ENCODE peak calls at places on chromosomes 3 and 15, in five cellular contexts. A is esophagus squamous epithelium, D is GM12865, V is choroid plexus epithelial cell, P is IMR-90. I is an unnamed sample.

GRCh38 chr15:24966364-24967103 is 11.7 kb downstream of the SNRPN start:
- DNase-seq in D (no peak), A (no peak), P (no peak), V (no peak), I (peak; percentile 75)

GRCh38 chr3:150721285-150722130 is 17.8 kb upstream of the ERICH6 start:
- DNase-seq in D (peak; percentile 78), V (peak; percentile 83), A (no peak), P (peak; percentile 70), I (peak; percentile 69)

GRCh38 chr3:179321585-179322322 is 1.1 kb upstream of the ZNF639 start:
- DNase-seq in A (no peak), P (peak; percentile 63), V (peak; percentile 77), D (peak; percentile 41), I (peak; percentile 38)

GRCh38 chr15:71116366-71116765 is 1.1 kb downstream of the THSD4 start:
- DNase-seq in V (no peak), P (peak; percentile 38), A (no peak), D (no peak), I (no peak)

GRCh38 chr3:15063656-15064286 is 1.3 kb downstream of the MRPS25 start:
- DNase-seq in D (peak; percentile 13), P (no peak), V (no peak), A (no peak), I (no peak)

GRCh38 chr15:74787251-74788041 is 5.6 kb downstream of the CSK start:
- DNase-seq in A (peak; percentile 70), D (peak; percentile 97), V (peak; percentile 92), P (peak; percentile 71), I (peak; percentile 58)

GRCh38 chr3:1082024-1082633 is 10.7 kb upstream of the CNTN6 start:
- DNase-seq in V (peak; percentile 71), D (peak; percentile 50), P (peak; percentile 15), A (no peak), I (peak; percentile 32)

GRCh38 chr3:180911876-180912303 is 580 bp upstream of the FXR1 start:
- DNase-seq in A (no peak), P (no peak), V (no peak), D (peak; percentile 8), I (no peak)

GRCh38 chr3:158709666-158710083 is 22.6 kb downstream of the RARRES1 start:
- DNase-seq in P (peak; percentile 99), V (peak; percentile 98), D (no peak), A (no peak), I (peak; percentile 78)

GRCh38 chr15:26628879-26629529 is 143.9 kb downstream of the GABRB3 start:
- DNase-seq in V (no peak), P (peak; percentile 2), A (no peak), D (no peak), I (peak; percentile 50)

GRCh38 chr3:5160926-5161858 is 26.3 kb upstream of the EDEM1 start:
- DNase-seq in P (no peak), V (peak; percentile 19), A (no peak), D (no peak), I (peak; percentile 72)

GRCh38 chr15:31156808-31157207 is 55.3 kb upstream of the TRPM1 start:
- DNase-seq in V (no peak), A (no peak), P (no peak), D (no peak), I (no peak)

GRCh38 chr3:68306571-68306970 is 625.8 kb downstream of the TAFA4 start:
- DNase-seq in V (no peak), A (no peak), P (no peak), D (peak; percentile 23), I (no peak)

GRCh38 chr3:62127116-62127515 is 246.2 kb downstream of the FEZF2 start:
- DNase-seq in D (no peak), A (no peak), P (no peak), V (no peak), I (no peak)

GRCh38 chr15:38190501-38190900 is 62.1 kb upstream of the SPRED1 start:
- DNase-seq in P (no peak), V (no peak), D (no peak), A (no peak), I (no peak)

GRCh38 chr15:89452330-89452836 is 44.0 kb downstream of the RHCG start:
- DNase-seq in A (no peak), P (no peak), D (no peak), V (no peak), I (no peak)

GRCh38 chr15:85733415-85733814 is 61.3 kb downstream of the KLHL25 start:
- DNase-seq in A (no peak), P (no peak), V (peak; percentile 21), D (no peak), I (no peak)

GRCh38 chr3:14988988-14989394 is 41.6 kb downstream of the NR2C2 start:
- DNase-seq in V (no peak), P (no peak), D (peak; percentile 94), A (no peak), I (no peak)

GRCh38 chr15:39171944-39172368 is 408.9 kb upstream of the THBS1 start:
- DNase-seq in V (peak; percentile 99), D (peak; percentile 45), P (peak; percentile 99), A (no peak), I (peak; percentile 98)

GRCh38 chr15:94352940-94353820 is 121.8 kb downstream of the MCTP2 start:
- DNase-seq in V (peak; percentile 7), A (no peak), D (no peak), P (peak; percentile 19), I (no peak)

GRCh38 chr3:127304121-127304744 is 16.4 kb upstream of the PRR20G start:
- DNase-seq in V (no peak), A (no peak), D (no peak), P (no peak), I (peak; percentile 82)

GRCh38 chr3:43425829-43426228 is 139.5 kb downstream of the SNRK start:
- DNase-seq in V (no peak), A (no peak), D (no peak), P (no peak), I (no peak)

GRCh38 chr3:165254812-165255211 is 58.6 kb upstream of the SLITRK3 start:
- DNase-seq in V (peak; percentile 9), D (peak; percentile 28), P (no peak), A (no peak), I (peak; percentile 66)

GRCh38 chr3:99690761-99691369 is 52.5 kb downstream of the COL8A1 start:
- DNase-seq in P (no peak), V (no peak), A (no peak), D (peak; percentile 67), I (no peak)

GRCh38 chr15:41536866-41537265 is 7.2 kb downstream of the RPAP1 start:
- DNase-seq in D (no peak), A (no peak), V (no peak), P (no peak), I (no peak)

GRCh38 chr3:27345493-27345892 is 23.7 kb downstream of the NEK10 start:
- DNase-seq in D (no peak), A (no peak), V (no peak), P (no peak), I (peak; percentile 42)

GRCh38 chr15:65059369-65059750 is 8.4 kb downstream of the RASL12 start:
- DNase-seq in P (no peak), D (no peak), V (no peak), A (no peak), I (no peak)

GRCh38 chr15:25171856-25172687 is 217.3 kb downstream of the SNRPN start:
- DNase-seq in A (no peak), P (no peak), V (no peak), D (no peak), I (no peak)

GRCh38 chr3:159872374-159873109 is 116.1 kb upstream of the IL12A start:
- DNase-seq in D (no peak), P (peak; percentile 95), V (peak; percentile 95), A (no peak), I (peak; percentile 97)

GRCh38 chr3:186882881-186883685 is 40.6 kb downstream of the ADIPOQ start:
- DNase-seq in V (peak; percentile 79), P (peak; percentile 77), A (no peak), D (no peak), I (peak; percentile 97)

GRCh38 chr3:48039487-48040190 is 23.4 kb upstream of the MAP4 start:
- DNase-seq in D (peak; percentile 7), V (peak; percentile 82), P (peak; percentile 84), A (no peak), I (peak; percentile 35)

GRCh38 chr3:109369510-109369909 is 32.2 kb upstream of the DPPA4 start:
- DNase-seq in D (no peak), V (peak; percentile 26), A (no peak), P (no peak), I (no peak)
- TF ChIP-seq CTCF in D (no peak), V (peak; percentile 47), A (no peak), P (no peak), I (no peak)

GRCh38 chr3:140207541-140207940 is 272.6 kb downstream of the CLSTN2 start:
- DNase-seq in D (no peak), P (no peak), A (no peak), V (no peak), I (no peak)

GRCh38 chr3:140203510-140203909 is 268.5 kb downstream of the CLSTN2 start:
- DNase-seq in D (no peak), V (no peak), P (no peak), A (no peak), I (no peak)

GRCh38 chr3:140205598-140205997 is 270.6 kb downstream of the CLSTN2 start:
- DNase-seq in P (no peak), D (no peak), A (no peak), V (no peak), I (no peak)

GRCh38 chr3:140206196-140207040 is 271.4 kb downstream of the CLSTN2 start:
- DNase-seq in D (peak; percentile 18), P (peak; percentile 18), V (peak; percentile 51), A (no peak), I (peak; percentile 37)

DNA sequence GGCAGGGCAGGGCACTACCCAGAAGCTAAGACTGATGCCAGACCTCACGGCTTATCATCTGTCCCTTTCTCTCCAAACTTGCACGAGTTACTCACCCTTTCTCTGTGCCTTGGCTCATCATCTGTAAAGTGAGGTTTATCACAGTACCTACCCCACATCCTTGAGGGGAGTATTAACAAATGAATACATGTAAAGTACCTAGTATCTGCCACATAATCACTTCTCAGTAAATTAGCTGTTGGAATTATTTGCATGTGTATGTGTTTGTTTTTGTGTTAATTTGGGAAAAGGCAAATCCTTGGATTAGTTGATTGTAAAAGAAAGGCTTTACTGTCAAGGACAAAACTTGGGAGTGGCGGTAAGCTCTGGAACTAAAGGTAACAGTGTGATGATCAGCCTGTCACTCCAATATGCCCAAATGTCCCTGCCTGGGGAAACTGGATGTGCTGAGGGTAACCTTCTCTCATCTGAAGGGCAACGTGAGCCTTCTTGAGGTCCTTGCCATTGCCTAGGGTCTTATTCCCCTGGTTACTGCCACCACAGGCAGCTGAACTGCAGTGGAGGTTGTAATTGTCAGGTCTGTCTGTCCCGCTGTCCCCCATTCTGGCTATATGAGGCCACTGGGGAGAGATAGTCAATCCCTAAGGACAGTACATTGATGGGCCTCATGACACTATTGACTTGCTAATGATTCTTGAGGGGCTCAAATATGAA is 269.4 kb downstream of the CLSTN2 start:
- DNase-seq in A (no peak), P (no peak), D (no peak), V (no peak), I (no peak)
- H3K4me3 ChIP-seq in A (no peak overlapping the region), P (no peak overlapping the region), D (no peak overlapping the region), V (no peak overlapping the region), I (no peak overlapping the region)

DNA sequence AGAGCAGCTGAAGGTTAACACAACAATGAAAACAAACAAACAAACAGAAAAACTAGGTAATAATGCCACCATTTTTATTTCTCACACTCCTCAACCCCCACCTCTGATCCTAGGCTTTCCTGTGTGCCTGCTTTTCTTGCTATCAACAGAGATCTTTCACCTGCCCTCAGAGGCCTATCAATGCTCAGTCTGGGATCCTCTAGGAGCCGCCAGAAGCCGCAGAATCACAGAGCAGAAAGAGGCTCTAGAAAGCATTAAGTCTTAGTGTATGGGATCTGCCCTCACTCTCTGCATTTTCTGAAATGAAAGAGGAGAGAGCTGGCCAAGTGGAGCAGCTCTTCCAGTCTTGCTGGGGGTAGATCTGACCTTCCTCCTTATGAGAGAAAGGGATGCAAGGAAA is 306.8 kb downstream of the TUSC7 start:
- DNase-seq in D (no peak), A (no peak), P (no peak), V (no peak), I (no peak)
- TF ChIP-seq CTCF in D (no peak), A (no peak), P (no peak), V (peak; percentile 13), I (no peak)

GRCh38 chr3:50245831-50246516 is 10.0 kb downstream of the GNAI2 start:
- DNase-seq in P (peak; percentile 78), A (peak; percentile 47), V (peak; percentile 90), D (peak; percentile 90), I (peak; percentile 69)
- H3K4me3 ChIP-seq in P (peak overlapping the region; percentile 19), A (peak overlapping the region; percentile 32), V (peak overlapping the region; percentile 50), D (peak overlapping the region; percentile 55), I (peak overlapping the region; percentile 24)

I was measured in bronchial epithelial cell.